ENCODE peak calls at places on chromosomes 1 and 21, in four cellular contexts. J is NCI-H2081 treated with DMSO at 0.1 percent for 48 hours; U is activated CD4-positive, CD25-positive, alpha-beta regulatory T cell; Q is GM12891. I is an unnamed sample.

GRCh38 chr1:99645199-99645598 is 714 bp upstream of the PALMD start:
- DNase-seq in J (no peak), Q (no peak), U (no peak), I (no peak)

GRCh38 chr21:38741092-38741975 is 64.4 kb upstream of the ETS2 start:
- DNase-seq in Q (no peak), U (no peak), J (no peak), I (no peak)

GRCh38 chr1:22284236-22284635 is 141.3 kb upstream of the WNT4 start:
- DNase-seq in J (no peak), Q (no peak), U (no peak), I (no peak)

GRCh38 chr1:29450591-29450990 is 214.3 kb downstream of the PTPRU start:
- DNase-seq in J (no peak), Q (no peak), U (no peak), I (no peak)

GRCh38 chr1:187045371-187045770 is 216.6 kb downstream of the PLA2G4A start:
- DNase-seq in J (no peak), Q (no peak), U (no peak), I (no peak)

GRCh38 chr1:207026177-207026576 is 6.4 kb downstream of the C1orf116 start:
- DNase-seq in U (no peak), J (no peak), Q (no peak), I (no peak)

GRCh38 chr1:19210772-19211549 is 895 bp upstream of the UBR4 start:
- DNase-seq in Q (no peak), J (no peak), U (no peak), I (no peak)

GRCh38 chr1:10692401-10693021 is 103.9 kb downstream of the CASZ1 start:
- DNase-seq in J (no peak), Q (peak), U (peak), I (peak)

GRCh38 chr1:23010734-23011449 is 4.8 kb downstream of the TEX46 start:
- DNase-seq in U (no peak), J (no peak), Q (no peak), I (no peak)

GRCh38 chr1:41609166-41609883 is 124.8 kb upstream of the EDN2 start:
- DNase-seq in Q (no peak), J (no peak), U (no peak), I (no peak)

GRCh38 chr1:186887198-186887597 is 58.4 kb downstream of the PLA2G4A start:
- DNase-seq in Q (no peak), J (no peak), U (no peak), I (no peak)

GRCh38 chr1:235073968-235074334 is 54.7 kb downstream of the TOMM20 start:
- DNase-seq in U (no peak), J (no peak), Q (no peak), I (no peak)

GRCh38 chr1:20538227-20538626 is 14.1 kb upstream of the FAM43B start:
- DNase-seq in U (no peak), Q (no peak), J (no peak), I (no peak)

GRCh38 chr1:241918879-241919278 is 38.7 kb upstream of the BECN2 start:
- DNase-seq in Q (no peak), J (no peak), U (no peak), I (no peak)

GRCh38 chr1:115649964-115650363 is 8.2 kb downstream of the VANGL1 start:
- DNase-seq in J (no peak), U (no peak), Q (no peak), I (no peak)

GRCh38 chr1:109793486-109794318 is 30.0 kb upstream of the EPS8L3 start:
- DNase-seq in U (no peak), Q (no peak), J (peak), I (no peak)

GRCh38 chr1:205344010-205344808 is 12.5 kb downstream of the KLHDC8A start:
- DNase-seq in U (no peak), Q (no peak), J (no peak), I (no peak)

GRCh38 chr1:92748138-92748537 is 36.8 kb downstream of the EVI5 start:
- DNase-seq in J (no peak), Q (no peak), U (no peak), I (no peak)

GRCh38 chr1:177983087-177983823 is 13.4 kb upstream of the SEC16B start:
- DNase-seq in J (no peak), Q (no peak), U (no peak), I (no peak)

GRCh38 chr1:30372792-30373433 is 350.5 kb downstream of the MATN1 start:
- DNase-seq in J (no peak), U (no peak), Q (no peak), I (no peak)

I was measured in GM12864.